ENCODE peak calls at places on chromosome 1, in seven cellular contexts. H, O, Z, K, M, J and F are unnamed samples.

GRCh38 chr1:111082421-111083192 is 57.3 kb downstream of the DRAM2 start:
- DNase-seq in H (no peak), O (no peak), Z (no peak), K (no peak), M (no peak), J (no peak), F (no peak)

GRCh38 chr1:115251340-115251748 is 86.7 kb downstream of the NGF start:
- DNase-seq in H (no peak), O (no peak), Z (no peak), K (no peak), M (no peak), J (no peak), F (no peak)

GRCh38 chr1:160795951-160796383 is at the start of gene LY9:
- DNase-seq in H (no peak), O (no peak), Z (no peak), K (peak; percentile 45), M (no peak), J (no peak), F (no peak)

GRCh38 chr1:245537992-245538391 is 383.2 kb downstream of the KIF26B start:
- DNase-seq in H (no peak), O (no peak), Z (no peak), K (no peak), M (no peak), J (peak; percentile 20), F (no peak)

GRCh38 chr1:17688217-17688810 is 66.8 kb upstream of the ACTL8 start:
- DNase-seq in H (no peak), O (no peak), Z (no peak), K (no peak), M (no peak), J (no peak), F (no peak)

GRCh38 chr1:172356620-172357019 is 63.9 kb upstream of the C1orf105 start:
- DNase-seq in H (peak; percentile 42), O (peak; percentile 56), Z (no peak), K (no peak), M (no peak), J (no peak), F (no peak)

GRCh38 chr1:43073490-43074230 is 98.4 kb downstream of the EBNA1BP2 start:
- DNase-seq in H (peak; percentile 79), O (peak; percentile 61), Z (peak; percentile 61), K (peak; percentile 82), M (peak; percentile 86), J (peak; percentile 84), F (peak; percentile 38)

GRCh38 chr1:97820470-97821188 is 100.2 kb downstream of the DPYD start:
- DNase-seq in H (peak; percentile 62), O (peak; percentile 29), Z (peak; percentile 7), K (no peak), M (no peak), J (no peak), F (no peak)

GRCh38 chr1:227775841-227776240 is 39.6 kb upstream of the PRSS38 start:
- DNase-seq in H (no peak), O (no peak), Z (no peak), K (no peak), M (no peak), J (no peak), F (no peak)

GRCh38 chr1:164006621-164007020 is 552.4 kb upstream of the PBX1 start:
- DNase-seq in H (no peak), O (no peak), Z (no peak), K (no peak), M (no peak), J (no peak), F (no peak)

GRCh38 chr1:180254854-180255253 is 24.8 kb downstream of the LHX4 start:
- DNase-seq in H (no peak), O (no peak), Z (no peak), K (no peak), M (peak; percentile 52), J (no peak), F (no peak)

GRCh38 chr1:72845981-72846380 is 563.6 kb upstream of the NEGR1 start:
- DNase-seq in H (peak; percentile 58), O (no peak), Z (no peak), K (no peak), M (no peak), J (no peak), F (no peak)

GRCh38 chr1:212167098-212167497 is 118.1 kb upstream of the PPP2R5A start:
- DNase-seq in H (peak; percentile 90), O (no peak), Z (no peak), K (no peak), M (peak; percentile 65), J (peak; percentile 49), F (no peak)

GRCh38 chr1:224517171-224517570 is 82.6 kb upstream of the WDR26 start:
- DNase-seq in H (no peak), O (no peak), Z (no peak), K (no peak), M (no peak), J (no peak), F (no peak)

GRCh38 chr1:54980528-54981241 is at the start of gene TMEM61:
- DNase-seq in H (no peak), O (no peak), Z (no peak), K (peak; percentile 58), M (no peak), J (no peak), F (no peak)

GRCh38 chr1:160018900-160019299 is 12.9 kb downstream of the PIGM start:
- DNase-seq in H (no peak), O (no peak), Z (no peak), K (no peak), M (no peak), J (no peak), F (no peak)

GRCh38 chr1:65174585-65174984 is 26.6 kb downstream of the AK4 start:
- DNase-seq in H (no peak), O (peak; percentile 70), Z (no peak), K (peak; percentile 83), M (peak; percentile 86), J (no peak), F (peak; percentile 32)

DNA sequence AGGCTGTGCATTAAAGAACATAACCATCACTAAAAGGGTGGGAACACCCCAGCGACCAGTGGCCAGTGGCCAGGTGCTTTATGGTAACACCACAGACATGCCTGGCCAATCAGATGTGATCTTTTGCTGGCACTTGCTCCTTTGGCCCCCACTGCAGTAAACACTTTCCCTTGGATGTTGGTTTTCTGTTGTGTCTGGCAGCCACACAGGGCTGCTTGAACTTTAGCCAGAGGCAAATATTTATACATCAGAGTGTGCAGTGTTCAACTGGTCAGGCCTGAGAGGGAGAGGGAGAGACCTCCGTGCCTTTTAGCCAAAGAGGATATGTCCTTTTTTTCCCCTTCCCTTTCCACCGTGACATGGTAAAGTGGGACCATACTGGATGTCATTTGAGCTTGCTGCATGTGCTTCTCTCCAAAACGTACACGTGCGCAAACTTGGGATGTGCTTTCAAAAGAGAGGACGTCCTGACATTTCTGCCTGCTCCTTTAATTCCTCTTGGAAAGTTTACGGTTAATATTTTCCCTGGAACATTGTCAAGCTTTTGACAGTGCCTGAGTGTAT is 101.2 kb downstream of the NFIA start:
- DNase-seq in H (peak; percentile 93), O (no peak), Z (no peak), K (peak; percentile 81), M (peak; percentile 75), J (no peak), F (no peak)
- TF ChIP-seq POLR2AphosphoS5 in H (no peak), O (no peak), Z (no peak), K (no peak), M (no peak), J (no peak), F (no peak)

GRCh38 chr1:118961156-118961555 is 27.0 kb downstream of the TBX15 start:
- DNase-seq in H (no peak), O (no peak), Z (no peak), K (no peak), M (no peak), J (no peak), F (no peak)

GRCh38 chr1:118958937-118959631 is 29.1 kb downstream of the TBX15 start:
- DNase-seq in H (no peak), O (no peak), Z (no peak), K (no peak), M (no peak), J (no peak), F (no peak)

GRCh38 chr1:118960026-118960561 is 28.0 kb downstream of the TBX15 start:
- DNase-seq in H (no peak), O (no peak), Z (no peak), K (no peak), M (no peak), J (no peak), F (no peak)

GRCh38 chr1:118963138-118963455 is 25.0 kb downstream of the TBX15 start:
- DNase-seq in H (no peak), O (no peak), Z (no peak), K (no peak), M (no peak), J (no peak), F (no peak)

DNA sequence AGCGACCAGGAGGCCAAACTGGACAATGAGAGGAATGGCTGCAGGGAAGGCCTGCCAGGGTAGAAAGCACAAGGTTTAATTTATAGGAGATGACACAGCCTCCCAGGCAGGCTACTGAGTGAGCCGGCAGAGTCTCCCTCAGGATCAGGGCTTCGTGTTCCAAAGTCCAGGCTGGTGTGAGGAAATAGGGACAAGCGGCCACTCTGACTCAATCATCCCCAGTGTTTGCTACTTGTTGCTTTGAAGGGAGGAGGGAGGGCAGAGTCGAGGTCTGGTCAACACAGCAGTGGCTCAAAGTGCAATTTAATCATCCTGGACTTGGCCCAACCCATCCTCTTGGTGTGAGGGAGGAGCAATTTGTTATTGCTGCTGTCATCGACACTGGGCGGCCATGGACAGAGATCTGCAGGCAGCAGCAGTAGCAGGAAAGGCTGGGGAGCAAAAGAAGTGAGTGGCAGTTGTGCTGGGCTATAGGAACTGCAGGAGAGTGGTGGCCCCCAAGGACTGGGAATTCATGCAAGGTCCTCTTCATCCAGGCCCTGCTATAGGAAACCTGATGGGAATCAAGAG is 27.5 kb downstream of the TBX15 start:
- DNase-seq in H (no peak), O (peak; percentile 7), Z (no peak), K (peak; percentile 49), M (no peak), J (no peak), F (no peak)
- TF ChIP-seq POLR2AphosphoS5 in H (no peak), O (no peak), Z (no peak), K (no peak), M (no peak), J (no peak), F (no peak)

GRCh38 chr1:26155370-26156284 is 3.3 kb upstream of the FAM110D start:
- DNase-seq in H (no peak), O (no peak), Z (no peak), K (no peak), M (no peak), J (no peak), F (no peak)
- TF ChIP-seq POLR2AphosphoS5 in H (no peak), O (no peak), Z (no peak), K (no peak), M (no peak), J (no peak), F (no peak)

GRCh38 chr1:162538815-162539431 is 22.6 kb upstream of the UAP1 start:
- DNase-seq in H (peak; percentile 84), O (peak; percentile 75), Z (peak; percentile 97), K (no peak), M (no peak), J (no peak), F (no peak)

GRCh38 chr1:162537216-162537615 is 24.3 kb upstream of the UAP1 start:
- DNase-seq in H (no peak), O (no peak), Z (no peak), K (no peak), M (no peak), J (no peak), F (no peak)

GRCh38 chr1:162543228-162543627 is 18.3 kb upstream of the UAP1 start:
- DNase-seq in H (no peak), O (no peak), Z (no peak), K (no peak), M (no peak), J (no peak), F (no peak)

GRCh38 chr1:162536511-162536910 is 25.0 kb upstream of the UAP1 start:
- DNase-seq in H (no peak), O (no peak), Z (no peak), K (no peak), M (no peak), J (no peak), F (no peak)

GRCh38 chr1:162541619-162542141 is 19.8 kb upstream of the UAP1 start:
- DNase-seq in H (peak; percentile 92), O (peak; percentile 47), Z (peak; percentile 73), K (no peak), M (peak; percentile 91), J (no peak), F (no peak)
- TF ChIP-seq POLR2AphosphoS5 in H (peak; percentile 49), O (no peak), Z (no peak), K (no peak), M (peak; percentile 81), J (no peak), F (no peak)